ENCODE peak calls at places on chromosomes 7 and 10, in four cellular contexts. P, L, V and N are unnamed samples.

GRCh38 chr10:116254422-116255152 is 18.4 kb downstream of the GFRA1 start:
- ATAC-seq in P (no peak), L (no peak), V (no peak), N (no peak)

GRCh38 chr10:61541960-61542359 is 88.8 kb upstream of the TMEM26 start:
- ATAC-seq in P (no peak), L (no peak), V (no peak), N (peak; percentile 69)

GRCh38 chr7:87966271-87966670 is 32.2 kb downstream of the ADAM22 start:
- ATAC-seq in P (no peak), L (no peak), V (no peak), N (no peak)

GRCh38 chr7:148819697-148820332 is 64.3 kb downstream of the EZH2 start:
- ATAC-seq in P (no peak), L (no peak), V (no peak), N (no peak)

GRCh38 chr10:66322261-66322660 is 603.6 kb upstream of the LRRTM3 start:
- ATAC-seq in P (no peak), L (no peak), V (peak; percentile 49), N (no peak)

GRCh38 chr10:4344544-4344994 is 481.4 kb upstream of the AKR1E2 start:
- ATAC-seq in P (no peak), L (peak; percentile 95), V (no peak), N (peak; percentile 47)

GRCh38 chr7:43905209-43905946 is 1.0 kb downstream of the URGCP start:
- ATAC-seq in P (no peak), L (peak; percentile 35), V (peak; percentile 93), N (no peak)

GRCh38 chr7:35331730-35332678 is 78.1 kb upstream of the TBX20 start:
- ATAC-seq in P (no peak), L (no peak), V (no peak), N (no peak)

GRCh38 chr7:3630081-3630480 is 329.0 kb downstream of the SDK1 start:
- ATAC-seq in P (no peak), L (no peak), V (no peak), N (no peak)

GRCh38 chr7:93914581-93915066 is 6.9 kb upstream of the GNG11 start:
- ATAC-seq in P (no peak), L (no peak), V (no peak), N (no peak)

GRCh38 chr7:113936982-113937381 is 18.2 kb upstream of the PPP1R3A start:
- ATAC-seq in P (no peak), L (peak; percentile 22), V (no peak), N (peak; percentile 17)

GRCh38 chr10:13720699-13721098 is 133.9 kb downstream of the PRPF18 start:
- ATAC-seq in P (no peak), L (no peak), V (no peak), N (no peak)

GRCh38 chr10:34808789-34809745 is 6.0 kb downstream of the PARD3 start:
- ATAC-seq in P (no peak), L (peak; percentile 86), V (no peak), N (no peak)

GRCh38 chr7:141221007-141221612 is 147.2 kb downstream of the TMEM178B start:
- ATAC-seq in P (no peak), L (no peak), V (no peak), N (no peak)

GRCh38 chr7:28297821-28298439 is 114.4 kb upstream of the CREB5 start:
- ATAC-seq in P (no peak), L (no peak), V (no peak), N (peak; percentile 82)

GRCh38 chr7:111413796-111414195 is 148.5 kb downstream of the IMMP2L start:
- ATAC-seq in P (no peak), L (no peak), V (no peak), N (no peak)

GRCh38 chr7:75629042-75629441 is 109.7 kb downstream of the HIP1 start:
- ATAC-seq in P (no peak), L (peak; percentile 62), V (no peak), N (no peak)

GRCh38 chr10:4334076-4334475 is 491.9 kb upstream of the AKR1E2 start:
- ATAC-seq in P (no peak), L (no peak), V (no peak), N (no peak)

GRCh38 chr7:155921804-155922506 is 109.7 kb upstream of the SHH start:
- ATAC-seq in P (no peak), L (peak; percentile 82), V (no peak), N (no peak)

GRCh38 chr10:18577823-18578685 is 73.3 kb downstream of the NSUN6 start:
- ATAC-seq in P (no peak), L (no peak), V (no peak), N (no peak)

GRCh38 chr10:102602272-102603045 is 41.8 kb upstream of the TRIM8 start:
- ATAC-seq in P (no peak), L (no peak), V (no peak), N (no peak)

GRCh38 chr7:45179666-45180065 is 22.1 kb downstream of the RAMP3 start:
- ATAC-seq in P (no peak), L (no peak), V (no peak), N (no peak)

GRCh38 chr7:12746211-12746610 is 58.8 kb downstream of the ARL4A start:
- ATAC-seq in P (no peak), L (no peak), V (no peak), N (no peak)

GRCh38 chr7:1721047-1721687 is 51.1 kb downstream of the ELFN1 start:
- ATAC-seq in P (no peak), L (no peak), V (no peak), N (no peak)

GRCh38 chr7:106050743-106051110 is 61.4 kb downstream of the SYPL1 start:
- ATAC-seq in P (no peak), L (no peak), V (peak; percentile 17), N (no peak)

GRCh38 chr7:120170384-120170783 is 102.6 kb upstream of the KCND2 start:
- ATAC-seq in P (no peak), L (no peak), V (no peak), N (no peak)

GRCh38 chr7:94561841-94562514 is 52.4 kb downstream of the CASD1 start:
- ATAC-seq in P (no peak), L (no peak), V (peak; percentile 95), N (no peak)

GRCh38 chr10:78976825-78977760 is 91.7 kb upstream of the ZMIZ1 start:
- ATAC-seq in P (no peak), L (no peak), V (no peak), N (no peak)

GRCh38 chr7:44326261-44327125 is 1.1 kb upstream of the CAMK2B start:
- ATAC-seq in P (no peak), L (no peak), V (no peak), N (no peak)

GRCh38 chr10:80187060-80187459 is 18.3 kb downstream of the ANXA11 start:
- ATAC-seq in P (no peak), L (no peak), V (no peak), N (no peak)

GRCh38 chr10:11045487-11045886 is 27.8 kb downstream of the CELF2 start:
- ATAC-seq in P (no peak), L (no peak), V (no peak), N (no peak)

GRCh38 chr10:72321248-72322029 is 33.3 kb downstream of the DNAJB12 start:
- ATAC-seq in P (no peak), L (no peak), V (no peak), N (no peak)

GRCh38 chr7:2274666-2275065 is 32.6 kb downstream of the NUDT1 start:
- ATAC-seq in P (peak; percentile 37), L (peak; percentile 19), V (no peak), N (no peak)

GRCh38 chr7:15561840-15562239 is at the start of gene AGMO:
- ATAC-seq in P (no peak), L (peak; percentile 23), V (peak; percentile 71), N (no peak)

GRCh38 chr7:35909870-35910357 is 109.1 kb downstream of the SEPTIN7 start:
- ATAC-seq in P (no peak), L (no peak), V (no peak), N (no peak)

GRCh38 chr10:20034732-20035131 is 218.5 kb downstream of the PLXDC2 start:
- ATAC-seq in P (no peak), L (no peak), V (no peak), N (no peak)

GRCh38 chr7:106693659-106694353 is 32.8 kb upstream of the CCDC71L start:
- ATAC-seq in P (no peak), L (no peak), V (no peak), N (no peak)

GRCh38 chr10:4474829-4475228 is 351.2 kb upstream of the AKR1E2 start:
- ATAC-seq in P (no peak), L (no peak), V (no peak), N (no peak)

GRCh38 chr10:69048103-69048502 is 39.8 kb upstream of the SRGN start:
- ATAC-seq in P (peak; percentile 51), L (peak; percentile 84), V (no peak), N (peak; percentile 75)

GRCh38 chr10:94115725-94116124 is 122.0 kb downstream of the PLCE1 start:
- ATAC-seq in P (no peak), L (no peak), V (no peak), N (no peak)